ENCODE peak calls at places on chromosome 15, in four cellular contexts. L, A, U and Z are unnamed samples.

GRCh38 chr15:77311618-77312398 is 108.1 kb downstream of the PEAK1 start:
- DNase-seq in L (no peak), A (no peak), U (no peak), Z (no peak)

GRCh38 chr15:58441376-58442070 is 9.7 kb downstream of the LIPC start:
- DNase-seq in L (no peak), A (no peak), U (no peak), Z (no peak)

GRCh38 chr15:57091626-57092025 is 173.2 kb downstream of the TCF12 start:
- DNase-seq in L (no peak), A (no peak), U (no peak), Z (no peak)

GRCh38 chr15:29110176-29110575 is 159.4 kb downstream of the NSMCE3 start:
- DNase-seq in L (no peak), A (no peak), U (no peak), Z (no peak)

GRCh38 chr15:75352186-75352585 is 5.3 kb downstream of the NEIL1 start:
- DNase-seq in L (no peak), A (no peak), U (no peak), Z (no peak)

GRCh38 chr15:101451886-101452285 is 37.6 kb downstream of the PCSK6 start:
- DNase-seq in L (no peak), A (no peak), U (no peak), Z (peak; percentile 41)

GRCh38 chr15:40398413-40398873 is 7.2 kb upstream of the IVD start:
- DNase-seq in L (peak; percentile 58), A (no peak), U (no peak), Z (peak; percentile 95)

GRCh38 chr15:40092416-40093223 is 16.1 kb downstream of the BMF start:
- DNase-seq in L (no peak), A (no peak), U (no peak), Z (no peak)

GRCh38 chr15:52306270-52306669 is 10.7 kb upstream of the MYO5C start:
- DNase-seq in L (no peak), A (no peak), U (no peak), Z (no peak)

GRCh38 chr15:76071816-76072215 is 12.0 kb downstream of the TMEM266 start:
- DNase-seq in L (no peak), A (no peak), U (no peak), Z (no peak)

GRCh38 chr15:63363292-63363691 is 18.4 kb downstream of the CA12 start:
- DNase-seq in L (no peak), A (peak; percentile 80), U (no peak), Z (no peak)

DNA sequence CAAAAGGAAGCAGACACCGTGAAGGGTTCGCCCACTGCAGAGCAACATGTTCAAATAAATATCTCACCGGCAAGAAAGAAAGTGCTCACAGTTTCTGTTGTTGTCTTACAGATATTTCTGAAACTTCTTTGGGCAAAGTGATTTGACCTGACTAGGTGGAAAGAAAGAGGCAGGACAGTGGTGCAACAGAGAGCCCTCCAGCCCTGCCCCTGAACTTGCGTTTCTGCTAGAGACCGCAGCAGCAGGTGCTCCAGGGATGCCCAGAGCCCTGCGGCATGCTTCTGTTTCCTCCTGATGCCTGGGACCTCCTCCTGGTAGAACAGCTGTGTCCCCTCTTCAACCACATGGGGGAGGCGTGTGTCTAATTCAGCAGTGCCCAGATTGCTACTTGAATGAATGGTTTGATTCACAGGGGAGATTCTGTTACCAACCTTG is 123.4 kb downstream of the ATP10A start:
- DNase-seq in L (peak; percentile 12), A (no peak), U (no peak), Z (no peak)
- TF ChIP-seq SPI1 in L (no peak), A (no peak), U (no peak), Z (no peak)

DNA sequence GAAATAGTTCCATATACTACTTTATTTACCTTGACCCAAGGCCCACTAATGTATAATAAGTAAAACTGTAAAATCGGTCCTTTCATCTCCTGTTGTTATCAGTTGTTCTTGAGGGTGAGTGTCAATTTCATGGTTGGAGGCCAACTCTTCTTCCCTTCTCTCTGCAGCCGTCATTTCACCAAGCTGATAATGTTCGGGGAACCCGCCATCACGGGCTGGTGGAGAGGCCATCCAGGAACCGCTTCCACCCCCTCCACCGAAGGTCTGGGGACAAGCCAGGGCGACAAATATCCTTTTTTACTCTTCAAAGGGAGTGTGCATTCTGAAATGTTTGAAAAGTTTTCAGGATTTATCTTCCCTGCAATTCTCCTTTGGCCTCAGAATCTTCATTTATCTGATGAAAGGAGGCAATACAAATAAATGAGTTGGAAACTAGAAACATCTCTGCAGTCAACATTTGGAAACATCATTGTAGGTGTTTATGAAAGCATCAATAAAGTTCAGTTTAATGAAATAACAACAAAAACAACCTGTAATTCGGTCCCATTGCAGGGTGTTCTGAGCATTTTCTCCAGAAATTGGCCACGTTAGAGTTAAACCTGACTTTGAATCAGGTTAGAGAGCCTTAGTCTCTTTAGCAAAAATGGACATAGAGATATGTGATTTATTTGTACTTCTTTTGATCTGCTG is 63.9 kb downstream of the CRTC3 start:
- DNase-seq in L (no peak), A (peak; percentile 60), U (no peak), Z (no peak)
- TF ChIP-seq SPI1 in L (no peak), A (no peak), U (no peak), Z (no peak)

GRCh38 chr15:89052474-89052873 is 35.8 kb upstream of the ABHD2 start:
- DNase-seq in L (no peak), A (no peak), U (no peak), Z (peak; percentile 44)
- TF ChIP-seq SPI1 in L (no peak), A (no peak), U (no peak), Z (no peak)

GRCh38 chr15:98568382-98569017 is 79.8 kb upstream of the IGF1R start:
- DNase-seq in L (no peak), A (no peak), U (no peak), Z (no peak)
- TF ChIP-seq SPI1 in L (no peak), A (no peak), U (no peak), Z (no peak)

GRCh38 chr15:95742836-95743235 is 587.7 kb upstream of the NR2F2 start:
- DNase-seq in L (no peak), A (no peak), U (no peak), Z (no peak)
- TF ChIP-seq SPI1 in L (no peak), A (no peak), U (no peak), Z (no peak)

DNA sequence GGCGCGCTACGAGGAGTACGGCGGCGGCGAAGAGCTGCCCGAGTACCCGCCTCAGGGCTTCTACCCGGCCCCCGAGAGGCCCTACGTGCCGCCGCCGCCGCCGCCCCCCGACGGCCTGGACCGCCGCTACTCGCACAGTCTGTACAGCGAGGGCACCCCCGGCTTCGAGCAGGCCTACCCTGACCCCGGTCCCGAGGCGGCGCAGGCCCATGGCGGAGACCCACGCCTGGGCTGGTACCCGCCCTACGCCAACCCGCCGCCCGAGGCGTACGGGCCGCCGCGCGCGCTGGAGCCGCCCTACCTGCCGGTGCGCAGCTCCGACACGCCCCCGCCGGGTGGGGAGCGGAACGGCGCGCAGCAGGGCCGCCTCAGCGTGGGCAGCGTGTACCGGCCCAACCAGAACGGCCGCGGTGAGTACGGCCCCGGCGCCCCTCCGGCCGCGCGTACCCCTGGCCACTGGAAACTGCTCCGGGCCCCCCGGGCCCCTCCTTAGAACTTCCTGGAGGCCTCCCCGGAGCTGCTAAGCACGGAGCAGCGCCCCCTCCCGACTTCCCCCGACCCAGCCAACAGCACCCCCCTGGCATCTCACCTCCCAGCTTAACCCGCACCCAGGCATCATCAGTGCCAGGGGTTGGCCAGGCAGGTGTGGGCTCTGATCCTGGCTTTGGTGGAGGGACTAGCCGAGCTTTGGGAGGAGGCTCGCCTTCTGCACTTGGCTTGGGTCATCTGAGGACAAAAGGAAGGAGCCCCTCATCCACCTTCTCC is 1.4 kb downstream of the LOXL1 start:
- DNase-seq in L (no peak), A (peak; percentile 17), U (peak; percentile 72), Z (peak; percentile 7)
- TF ChIP-seq SPI1 in L (no peak), A (no peak), U (no peak), Z (no peak)